ENCODE peak calls at places on chromosomes 16 and 17, in seven cellular contexts. One of them, this sample, is unnamed.
A peak's percentile ranks its signal among the peaks of the same experiment; 100 is the strongest.

GRCh38 chr17:67312265-67312664 is 54.1 kb downstream of the PSMD12 start:
- DNase-seq in IMR-90: no peak
- DNase-seq in mesenchymal stem cell: no peak
- DNase-seq in H1: no peak
- DNase-seq in H9: no peak
- DNase-seq in trophoblast cell: no peak
- DNase-seq in mesendoderm: no peak
- DNase-seq in this sample: no peak

GRCh38 chr16:23254338-23254737 is 47.8 kb upstream of the SCNN1B start:
- DNase-seq in IMR-90: peak; percentile 48
- DNase-seq in mesenchymal stem cell: no peak
- DNase-seq in H1: no peak
- DNase-seq in H9: no peak
- DNase-seq in trophoblast cell: peak; percentile 37
- DNase-seq in mesendoderm: peak; percentile 14
- DNase-seq in this sample: no peak

GRCh38 chr17:44272954-44273353 is 5.0 kb upstream of the SLC4A1 start:
- DNase-seq in IMR-90: no peak
- DNase-seq in mesenchymal stem cell: no peak
- DNase-seq in H1: no peak
- DNase-seq in H9: no peak
- DNase-seq in trophoblast cell: peak; percentile 2
- DNase-seq in mesendoderm: no peak
- DNase-seq in this sample: no peak

GRCh38 chr17:50196826-50197225 is 4.6 kb downstream of the COL1A1 start:
- DNase-seq in IMR-90: peak; percentile 84
- DNase-seq in mesenchymal stem cell: peak; percentile 77
- DNase-seq in H1: no peak
- DNase-seq in H9: no peak
- DNase-seq in trophoblast cell: no peak
- DNase-seq in mesendoderm: no peak
- DNase-seq in this sample: no peak

GRCh38 chr17:81426676-81427445 is 31.6 kb downstream of the BAHCC1 start:
- DNase-seq in IMR-90: no peak
- DNase-seq in mesenchymal stem cell: no peak
- DNase-seq in H1: no peak
- DNase-seq in H9: no peak
- DNase-seq in trophoblast cell: no peak
- DNase-seq in mesendoderm: no peak
- DNase-seq in this sample: no peak

GRCh38 chr17:14427914-14428639 is 127.2 kb downstream of the HS3ST3B1 start:
- DNase-seq in IMR-90: no peak
- DNase-seq in mesenchymal stem cell: no peak
- DNase-seq in H1: no peak
- DNase-seq in H9: no peak
- DNase-seq in trophoblast cell: no peak
- DNase-seq in mesendoderm: no peak
- DNase-seq in this sample: no peak

GRCh38 chr17:81513669-81514484 is 1.3 kb upstream of the ACTG1 start:
- DNase-seq in IMR-90: peak; percentile 68
- DNase-seq in mesenchymal stem cell: peak; percentile 85
- DNase-seq in H1: peak; percentile 82
- DNase-seq in H9: peak; percentile 83
- DNase-seq in trophoblast cell: peak; percentile 77
- DNase-seq in mesendoderm: peak; percentile 85
- DNase-seq in this sample: peak; percentile 68

GRCh38 chr17:57627591-57627990 is 117.5 kb downstream of the CCDC182 start:
- DNase-seq in IMR-90: no peak
- DNase-seq in mesenchymal stem cell: no peak
- DNase-seq in H1: no peak
- DNase-seq in H9: no peak
- DNase-seq in trophoblast cell: no peak
- DNase-seq in mesendoderm: no peak
- DNase-seq in this sample: no peak

GRCh38 chr17:73799781-73800627 is 155.8 kb upstream of the SDK2 start:
- DNase-seq in IMR-90: no peak
- DNase-seq in mesenchymal stem cell: no peak
- DNase-seq in H1: no peak
- DNase-seq in H9: no peak
- DNase-seq in trophoblast cell: no peak
- DNase-seq in mesendoderm: no peak
- DNase-seq in this sample: no peak

GRCh38 chr17:48470388-48471034 is 40.5 kb upstream of the SKAP1 start:
- DNase-seq in IMR-90: peak; percentile 62
- DNase-seq in mesenchymal stem cell: peak; percentile 78
- DNase-seq in H1: no peak
- DNase-seq in H9: peak; percentile 54
- DNase-seq in trophoblast cell: peak; percentile 65
- DNase-seq in mesendoderm: peak; percentile 39
- DNase-seq in this sample: no peak

GRCh38 chr16:53968454-53968853 is 264.5 kb downstream of the FTO start:
- DNase-seq in IMR-90: no peak
- DNase-seq in mesenchymal stem cell: no peak
- DNase-seq in H1: no peak
- DNase-seq in H9: no peak
- DNase-seq in trophoblast cell: no peak
- DNase-seq in mesendoderm: peak; percentile 8
- DNase-seq in this sample: no peak

GRCh38 chr16:86343733-86344585 is 166.4 kb upstream of the FOXF1 start:
- DNase-seq in IMR-90: peak; percentile 54
- DNase-seq in mesenchymal stem cell: peak; percentile 60
- DNase-seq in H1: no peak
- DNase-seq in H9: no peak
- DNase-seq in trophoblast cell: no peak
- DNase-seq in mesendoderm: peak; percentile 74
- DNase-seq in this sample: no peak

GRCh38 chr17:44389723-44390202 is 314 bp upstream of the ITGA2B start:
- DNase-seq in IMR-90: no peak
- DNase-seq in mesenchymal stem cell: no peak
- DNase-seq in H1: no peak
- DNase-seq in H9: peak; percentile 14
- DNase-seq in trophoblast cell: no peak
- DNase-seq in mesendoderm: no peak
- DNase-seq in this sample: no peak

GRCh38 chr17:18267366-18267765 is 6.9 kb downstream of the MIEF2 start:
- DNase-seq in IMR-90: no peak
- DNase-seq in mesenchymal stem cell: no peak
- DNase-seq in H1: no peak
- DNase-seq in H9: peak; percentile 37
- DNase-seq in trophoblast cell: no peak
- DNase-seq in mesendoderm: no peak
- DNase-seq in this sample: no peak

GRCh38 chr16:17345043-17345442 is 125.7 kb downstream of the XYLT1 start:
- DNase-seq in IMR-90: peak; percentile 81
- DNase-seq in mesenchymal stem cell: no peak
- DNase-seq in H1: no peak
- DNase-seq in H9: no peak
- DNase-seq in trophoblast cell: peak; percentile 38
- DNase-seq in mesendoderm: no peak
- DNase-seq in this sample: no peak

GRCh38 chr17:60863892-60864673 is 186.4 kb downstream of the BCAS3 start:
- DNase-seq in IMR-90: peak; percentile 9
- DNase-seq in mesenchymal stem cell: peak; percentile 6
- DNase-seq in H1: no peak
- DNase-seq in H9: no peak
- DNase-seq in trophoblast cell: no peak
- DNase-seq in mesendoderm: peak; percentile 2
- DNase-seq in this sample: no peak

GRCh38 chr16:85288869-85289660 is 176.8 kb upstream of the CIBAR2 start:
- DNase-seq in IMR-90: no peak
- DNase-seq in mesenchymal stem cell: no peak
- DNase-seq in H1: no peak
- DNase-seq in H9: no peak
- DNase-seq in trophoblast cell: no peak
- DNase-seq in mesendoderm: no peak
- DNase-seq in this sample: no peak

GRCh38 chr16:85288341-85288868 is 176.1 kb upstream of the CIBAR2 start:
- DNase-seq in IMR-90: no peak
- DNase-seq in mesenchymal stem cell: no peak
- DNase-seq in H1: no peak
- DNase-seq in H9: no peak
- DNase-seq in trophoblast cell: no peak
- DNase-seq in mesendoderm: no peak
- DNase-seq in this sample: no peak

GRCh38 chr16:85291302-85292148 is 179.3 kb upstream of the CIBAR2 start:
- DNase-seq in IMR-90: no peak
- DNase-seq in mesenchymal stem cell: peak; percentile 73
- DNase-seq in H1: no peak
- DNase-seq in H9: no peak
- DNase-seq in trophoblast cell: no peak
- DNase-seq in mesendoderm: no peak
- DNase-seq in this sample: peak; percentile 52

GRCh38 chr16:85289760-85290625 is 177.7 kb upstream of the CIBAR2 start:
- DNase-seq in IMR-90: no peak
- DNase-seq in mesenchymal stem cell: peak; percentile 50
- DNase-seq in H1: no peak
- DNase-seq in H9: no peak
- DNase-seq in trophoblast cell: peak; percentile 27
- DNase-seq in mesendoderm: no peak
- DNase-seq in this sample: no peak

GRCh38 chr16:85290626-85291301 is 178.5 kb upstream of the CIBAR2 start:
- DNase-seq in IMR-90: no peak
- DNase-seq in mesenchymal stem cell: no peak
- DNase-seq in H1: no peak
- DNase-seq in H9: no peak
- DNase-seq in trophoblast cell: no peak
- DNase-seq in mesendoderm: no peak
- DNase-seq in this sample: no peak
- H2AK5ac ChIP-seq in IMR-90: no peak overlapping the region
- H2AK5ac ChIP-seq in mesenchymal stem cell: peak overlapping the region; percentile 56
- H2AK5ac ChIP-seq in H1: peak overlapping the region; percentile 82
- H2AK5ac ChIP-seq in H9: no peak overlapping the region
- H2AK5ac ChIP-seq in trophoblast cell: no peak overlapping the region
- H2AK5ac ChIP-seq in mesendoderm: no peak overlapping the region
- H2AK5ac ChIP-seq in this sample: peak overlapping the region; percentile 34

GRCh38 chr16:30335598-30336474 is 19.3 kb downstream of the CD2BP2 start:
- DNase-seq in IMR-90: no peak
- DNase-seq in mesenchymal stem cell: no peak
- DNase-seq in H1: no peak
- DNase-seq in H9: peak; percentile 31
- DNase-seq in trophoblast cell: no peak
- DNase-seq in mesendoderm: no peak
- DNase-seq in this sample: no peak
- H4K8ac ChIP-seq in IMR-90: peak overlapping the region; percentile 74
- H4K8ac ChIP-seq in mesenchymal stem cell: no peak overlapping the region
- H4K8ac ChIP-seq in H1: no peak overlapping the region
- H4K8ac ChIP-seq in H9: no peak overlapping the region
- H4K8ac ChIP-seq in trophoblast cell: peak overlapping the region; percentile 85
- H4K8ac ChIP-seq in mesendoderm: no peak overlapping the region
- H4K8ac ChIP-seq in this sample: no peak overlapping the region

DNA sequence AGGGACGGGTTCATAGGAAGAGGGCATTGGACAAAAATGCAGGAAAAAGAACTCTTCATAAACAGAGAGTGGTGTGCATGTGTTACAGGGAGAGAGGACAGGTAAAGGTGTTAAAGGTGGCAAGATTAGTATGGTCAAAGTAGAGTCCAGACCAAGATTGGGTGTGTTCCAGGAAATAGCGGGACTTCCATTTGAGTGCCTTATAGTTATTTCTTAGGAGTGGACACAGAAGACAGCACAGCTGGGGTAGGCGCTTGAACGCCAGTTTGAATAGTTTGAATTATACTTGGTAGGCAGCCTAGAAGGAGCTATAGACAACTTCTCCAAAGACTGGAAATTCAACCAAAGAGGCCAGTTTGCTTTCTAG is 63.4 kb downstream of the MAP2K6 start:
- DNase-seq in IMR-90: no peak
- DNase-seq in mesenchymal stem cell: no peak
- DNase-seq in H1: no peak
- DNase-seq in H9: no peak
- DNase-seq in trophoblast cell: no peak
- DNase-seq in mesendoderm: no peak
- DNase-seq in this sample: no peak
- H2AK5ac ChIP-seq in IMR-90: no peak overlapping the region
- H2AK5ac ChIP-seq in mesenchymal stem cell: peak overlapping the region; percentile 49
- H2AK5ac ChIP-seq in H1: no peak overlapping the region
- H2AK5ac ChIP-seq in H9: no peak overlapping the region
- H2AK5ac ChIP-seq in trophoblast cell: no peak overlapping the region
- H2AK5ac ChIP-seq in mesendoderm: no peak overlapping the region
- H2AK5ac ChIP-seq in this sample: no peak overlapping the region

GRCh38 chr16:1299868-1300203 is 9.6 kb upstream of the UBE2I start:
- DNase-seq in IMR-90: no peak
- DNase-seq in mesenchymal stem cell: no peak
- DNase-seq in H1: no peak
- DNase-seq in H9: no peak
- DNase-seq in trophoblast cell: no peak
- DNase-seq in mesendoderm: no peak
- DNase-seq in this sample: no peak
- H4K8ac ChIP-seq in IMR-90: no peak overlapping the region
- H4K8ac ChIP-seq in mesenchymal stem cell: no peak overlapping the region
- H4K8ac ChIP-seq in H1: no peak overlapping the region
- H4K8ac ChIP-seq in H9: no peak overlapping the region
- H4K8ac ChIP-seq in trophoblast cell: peak overlapping the region; percentile 13
- H4K8ac ChIP-seq in mesendoderm: no peak overlapping the region
- H4K8ac ChIP-seq in this sample: no peak overlapping the region

GRCh38 chr17:8965394-8966168 is at the start of gene PIK3R5:
- DNase-seq in IMR-90: no peak
- DNase-seq in mesenchymal stem cell: no peak
- DNase-seq in H1: peak; percentile 90
- DNase-seq in H9: peak; percentile 97
- DNase-seq in trophoblast cell: peak; percentile 62
- DNase-seq in mesendoderm: peak; percentile 87
- DNase-seq in this sample: peak; percentile 40
- H2AK5ac ChIP-seq in IMR-90: no peak within 1 kb of the TSS
- H2AK5ac ChIP-seq in mesenchymal stem cell: no peak within 1 kb of the TSS
- H2AK5ac ChIP-seq in H1: no peak within 1 kb of the TSS
- H2AK5ac ChIP-seq in H9: no peak within 1 kb of the TSS
- H2AK5ac ChIP-seq in trophoblast cell: no peak within 1 kb of the TSS
- H2AK5ac ChIP-seq in mesendoderm: no peak within 1 kb of the TSS
- H2AK5ac ChIP-seq in this sample: peak within 1 kb of the TSS; percentile 87

DNA sequence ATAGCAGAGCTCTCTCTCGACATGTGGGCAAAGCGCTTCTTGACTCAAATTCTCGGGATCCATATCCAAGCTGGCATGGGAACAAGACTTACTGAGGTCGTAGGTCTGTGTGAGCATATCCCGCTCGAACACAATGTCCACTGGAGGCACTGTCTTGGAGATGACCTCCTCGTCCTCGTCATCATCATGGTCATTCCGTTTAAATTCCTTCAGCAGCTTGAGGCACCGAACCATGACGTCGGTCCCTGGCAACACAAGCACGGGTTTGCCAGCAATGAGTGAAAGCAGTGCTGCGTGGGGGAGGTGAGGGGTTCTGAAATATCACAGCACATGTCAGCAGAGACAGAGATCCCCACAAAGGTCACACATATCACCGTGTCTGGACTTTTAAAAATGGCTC is 38.1 kb downstream of the GTF3C1 start:
- DNase-seq in IMR-90: no peak
- DNase-seq in mesenchymal stem cell: no peak
- DNase-seq in H1: no peak
- DNase-seq in H9: no peak
- DNase-seq in trophoblast cell: peak; percentile 11
- DNase-seq in mesendoderm: no peak
- DNase-seq in this sample: no peak
- H4K8ac ChIP-seq in IMR-90: no peak overlapping the region
- H4K8ac ChIP-seq in mesenchymal stem cell: no peak overlapping the region
- H4K8ac ChIP-seq in H1: no peak overlapping the region
- H4K8ac ChIP-seq in H9: no peak overlapping the region
- H4K8ac ChIP-seq in trophoblast cell: no peak overlapping the region
- H4K8ac ChIP-seq in mesendoderm: no peak overlapping the region
- H4K8ac ChIP-seq in this sample: no peak overlapping the region

This sample was measured in neuronal stem cell.